ENCODE peak calls at places on chromosome 13, in seven cellular contexts. C is tibial nerve; H is AML-193; R is stimulated activated CD4-positive, alpha-beta T cell treated with anti-CD3 and anti-CD28 coated beads, Interleukin-12 subunit alpha, Interleukin-12 subunit beta, amount 100 ng/mL, for 48 hours; L is astrocyte; X is activated T-helper 1 cell treated with anti-CD3 and anti-CD28 coated beads, Interleukin-12 subunit alpha, Interleukin-12 subunit beta, Interleukin-2, Interleukin-4 antibody, amounts not matched to agents 30 ng/mL and 10 ng/mL and 1 ng/mL, durations not matched to agents 14 hours and 24 hours and 36 hours; Y is ovary. W is an unnamed sample.
A peak's percentile ranks its signal among the peaks of the same experiment; 100 is the strongest.

GRCh38 chr13:91242652-91243051 is 104.8 kb upstream of the MIR17HG start:
- DNase-seq in Y (no peak), R (no peak), C (no peak), X (no peak), H (no peak), L (peak; percentile 20), W (no peak)

GRCh38 chr13:79966502-79966901 is 374.4 kb downstream of the SPRY2 start:
- DNase-seq in Y (no peak), X (no peak), C (no peak), R (no peak), H (no peak), L (no peak), W (no peak)

GRCh38 chr13:44051405-44051804 is 171.7 kb downstream of the LACC1 start:
- DNase-seq in C (no peak), R (no peak), H (no peak), L (no peak), X (no peak), Y (no peak), W (no peak)

GRCh38 chr13:30493670-30494381 is 28.1 kb upstream of the HMGB1 start:
- DNase-seq in R (no peak), X (no peak), Y (no peak), C (no peak), H (no peak), L (no peak), W (no peak)

GRCh38 chr13:31476266-31476665 is 263.1 kb upstream of the RXFP2 start:
- DNase-seq in R (no peak), Y (no peak), H (no peak), C (no peak), L (peak; percentile 84), X (no peak), W (no peak)

GRCh38 chr13:47976325-47976724 is 24.7 kb downstream of the SUCLA2 start:
- DNase-seq in C (no peak), L (peak; percentile 20), Y (no peak), H (no peak), X (no peak), R (no peak), W (no peak)

GRCh38 chr13:30111810-30112209 is 195.5 kb downstream of the KATNAL1 start:
- DNase-seq in R (no peak), Y (no peak), X (no peak), L (no peak), C (no peak), H (peak; percentile 21), W (peak; percentile 48)

GRCh38 chr13:51518847-51519246 is 65.4 kb upstream of the WDFY2 start:
- DNase-seq in X (no peak), L (peak; percentile 23), C (no peak), H (peak; percentile 34), Y (no peak), R (no peak), W (no peak)

GRCh38 chr13:30743319-30744055 is 8.1 kb downstream of the ALOX5AP start:
- DNase-seq in Y (peak; percentile 23), X (no peak), L (peak; percentile 100), R (no peak), H (peak; percentile 12), C (peak; percentile 63), W (no peak)

GRCh38 chr13:44303681-44304432 is 69.8 kb upstream of the SERP2 start:
- DNase-seq in Y (peak; percentile 63), H (no peak), C (no peak), R (no peak), L (no peak), X (no peak), W (no peak)

GRCh38 chr13:71374471-71375041 is 492.4 kb downstream of the DACH1 start:
- DNase-seq in L (no peak), C (no peak), Y (no peak), X (no peak), R (no peak), H (no peak), W (no peak)

GRCh38 chr13:55948175-55948574 is 1192.5 kb upstream of the PRR20A start:
- DNase-seq in R (no peak), Y (no peak), X (no peak), L (no peak), H (no peak), C (no peak), W (no peak)